ENCODE peak calls at places on chromosomes 16 and 17, in four cellular contexts. P, L, G and N are unnamed samples.

GRCh38 chr16:87201052-87201451 is 116.1 kb downstream of the C16orf95 start:
- DNase-seq in P (no peak), L (peak), G (no peak), N (no peak)

GRCh38 chr17:74123866-74124265 is 79.6 kb upstream of the RPL38 start:
- DNase-seq in P (no peak), L (no peak), G (no peak), N (no peak)

GRCh38 chr17:29760279-29760721 is 137.6 kb upstream of the CORO6 start:
- DNase-seq in P (no peak), L (peak), G (peak), N (no peak)

GRCh38 chr16:57264950-57265371 is 19.5 kb downstream of the PLLP start:
- DNase-seq in P (no peak), L (no peak), G (no peak), N (no peak)

GRCh38 chr16:83849434-83849833 is 41.7 kb downstream of the HSBP1 start:
- DNase-seq in P (no peak), L (no peak), G (no peak), N (no peak)

GRCh38 chr16:22693670-22694340 is 120.2 kb upstream of the HS3ST2 start:
- DNase-seq in P (no peak), L (no peak), G (no peak), N (no peak)

GRCh38 chr17:63039342-63039741 is 73.3 kb downstream of the TANC2 start:
- DNase-seq in P (no peak), L (peak), G (no peak), N (no peak)

GRCh38 chr16:21628772-21629171 is 23.6 kb downstream of the IGSF6 start:
- DNase-seq in P (no peak), L (peak), G (no peak), N (no peak)

GRCh38 chr17:58344047-58344790 is 7.8 kb downstream of the SUPT4H1 start:
- DNase-seq in P (no peak), L (no peak), G (peak), N (no peak)

GRCh38 chr17:72349508-72350472 is 229.0 kb downstream of the SOX9 start:
- DNase-seq in P (no peak), L (no peak), G (no peak), N (no peak)

GRCh38 chr17:34827008-34827407 is 134.3 kb downstream of the CCT6B start:
- DNase-seq in P (no peak), L (no peak), G (no peak), N (no peak)

GRCh38 chr17:69050999-69051775 is 9.5 kb downstream of the ABCA9 start:
- DNase-seq in P (no peak), L (peak), G (no peak), N (no peak)

GRCh38 chr16:89476811-89477261 is 13.5 kb downstream of the ANKRD11 start:
- DNase-seq in P (no peak), L (no peak), G (peak), N (no peak)

GRCh38 chr16:27330542-27330941 is 16.8 kb downstream of the IL4R start:
- DNase-seq in P (no peak), L (peak), G (no peak), N (no peak)

GRCh38 chr17:78925662-78926555 is 722 bp upstream of the TIMP2 start:
- DNase-seq in P (no peak), L (peak), G (no peak), N (no peak)

GRCh38 chr17:62792122-62792800 is 15.9 kb downstream of the MARCHF10 start:
- DNase-seq in P (no peak), L (peak), G (no peak), N (no peak)

GRCh38 chr16:17598968-17599367 is 128.2 kb upstream of the XYLT1 start:
- DNase-seq in P (no peak), L (no peak), G (no peak), N (no peak)

GRCh38 chr16:49516382-49517036 is 142.9 kb downstream of the C16orf78 start:
- DNase-seq in P (no peak), L (no peak), G (no peak), N (no peak)

DNA sequence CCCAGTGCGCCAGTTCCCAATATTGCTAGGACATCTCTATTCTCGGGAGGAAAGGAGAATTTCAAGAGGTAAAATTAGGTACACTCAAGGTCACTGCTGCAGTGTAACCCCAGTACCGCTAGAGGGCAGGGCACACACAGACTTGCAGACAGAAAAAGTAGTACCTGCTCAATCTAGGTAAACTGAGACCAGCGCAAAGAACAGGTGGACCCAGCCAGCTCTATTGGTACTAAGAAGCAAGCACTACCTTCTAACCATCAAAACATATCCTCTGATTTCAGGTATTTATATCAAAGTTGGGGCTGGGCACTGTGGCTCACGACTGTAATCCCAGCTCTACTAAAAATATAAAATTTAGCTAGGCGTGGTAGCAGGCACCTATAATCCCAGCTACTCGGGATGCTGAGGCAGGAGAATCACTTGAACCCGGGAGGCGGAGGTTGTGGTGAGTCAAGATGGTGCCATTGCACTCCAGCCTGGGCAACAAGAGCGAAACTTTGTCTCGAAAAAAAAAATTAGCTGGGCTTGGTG is 3.6 kb upstream of the WDR81 start:
- DNase-seq in P (no peak), L (peak), G (no peak), N (no peak)
- TF ChIP-seq CHD1 in P (no peak), L (no peak), G (no peak), N (no peak)

GRCh38 chr17:75548839-75549238 is 23.3 kb downstream of the LLGL2 start:
- DNase-seq in P (no peak), L (no peak), G (no peak), N (no peak)
- H2AFZ ChIP-seq in P (no peak), L (no peak), G (no peak), N (no peak)

DNA sequence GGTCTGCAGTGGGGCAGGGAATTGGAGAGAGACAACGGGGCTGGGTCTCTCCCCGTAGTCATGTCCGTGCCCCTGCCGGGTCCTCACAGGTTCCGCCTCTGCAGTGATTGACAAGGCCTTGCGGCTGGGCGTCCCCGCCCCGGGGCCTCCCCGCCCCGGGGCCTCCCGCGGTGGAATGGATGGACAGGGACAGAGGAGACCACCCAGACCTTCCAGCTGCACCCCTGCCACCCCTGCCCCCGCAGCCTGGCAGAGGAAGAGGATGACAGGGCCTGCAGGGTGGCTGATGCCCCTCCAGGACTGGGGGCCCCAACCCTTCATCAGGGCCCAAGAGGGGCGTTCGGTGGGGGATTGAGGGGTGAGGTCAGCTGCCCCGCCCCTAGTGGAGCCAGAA is 216.4 kb upstream of the CIBAR2 start:
- DNase-seq in P (peak), L (no peak), G (no peak), N (peak)
- TF ChIP-seq CHD1 in P (no peak), L (no peak), G (no peak), N (no peak)

GRCh38 chr17:16997514-16998429 is 25.9 kb upstream of the TNFRSF13B start:
- DNase-seq in P (no peak), L (no peak), G (no peak), N (no peak)

GRCh38 chr17:16999931-17000625 is 28.2 kb upstream of the TNFRSF13B start:
- DNase-seq in P (no peak), L (no peak), G (no peak), N (no peak)

GRCh38 chr17:17004251-17004996 is 32.5 kb upstream of the TNFRSF13B start:
- DNase-seq in P (no peak), L (no peak), G (no peak), N (no peak)

GRCh38 chr17:17001874-17002520 is 30.1 kb upstream of the TNFRSF13B start:
- DNase-seq in P (peak), L (peak), G (no peak), N (peak)

GRCh38 chr17:17001076-17001777 is 29.3 kb upstream of the TNFRSF13B start:
- DNase-seq in P (no peak), L (no peak), G (no peak), N (no peak)
- H2AFZ ChIP-seq in P (no peak), L (no peak), G (no peak), N (peak)

DNA sequence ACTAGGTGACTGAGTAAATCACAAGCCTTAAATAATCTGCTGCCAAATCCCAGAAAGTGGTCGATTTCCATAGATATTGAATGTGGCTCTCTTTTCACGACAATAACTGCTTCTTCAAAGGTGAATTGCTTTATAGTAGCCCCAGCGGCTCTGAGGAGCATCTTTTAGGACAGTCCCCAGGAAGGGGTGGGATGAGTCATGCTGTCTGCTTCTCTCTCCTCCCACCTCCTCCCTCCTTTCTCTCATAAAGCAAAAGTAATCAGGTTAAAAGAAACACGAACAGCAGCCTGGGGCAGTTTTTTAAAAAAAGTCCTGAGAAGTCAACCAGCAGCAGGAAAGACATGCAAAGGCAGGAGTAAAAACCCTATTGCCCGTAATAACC is 1.8 kb downstream of the KIAA0513 start:
- DNase-seq in P (peak), L (peak), G (peak), N (no peak)
- TF ChIP-seq CHD1 in P (no peak), L (no peak), G (no peak), N (no peak)

DNA sequence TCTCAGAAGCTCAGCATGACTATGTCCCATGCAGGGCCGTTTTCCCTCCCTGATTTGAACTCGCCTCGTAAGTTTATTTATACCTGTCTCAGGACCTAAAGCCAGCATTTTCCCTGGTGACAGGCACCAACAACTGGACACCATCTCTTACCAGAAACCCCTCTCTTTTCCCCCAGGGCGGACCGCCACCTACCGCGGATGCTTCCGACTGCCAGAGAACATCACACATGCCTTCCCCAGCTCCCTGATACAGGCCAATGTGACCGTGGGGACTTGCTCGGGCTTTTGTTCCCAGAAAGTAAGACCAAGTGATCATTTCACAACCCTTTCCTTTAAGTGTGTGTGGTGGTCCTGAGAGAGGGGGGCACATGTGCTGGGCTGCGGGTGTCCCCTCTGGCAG is 24.7 kb downstream of the WSCD1 start:
- DNase-seq in P (no peak), L (no peak), G (no peak), N (no peak)
- H2AFZ ChIP-seq in P (no peak), L (no peak), G (no peak), N (no peak)